ENCODE peak calls at places on chromosome 19, in six cellular contexts. C, O, I, W, Z and N are unnamed samples.

GRCh38 chr19:14033946-14034345 is 2.4 kb downstream of the IL27RA start:
- DNase-seq in C (no peak), O (no peak), I (no peak), W (no peak), Z (peak; percentile 14), N (no peak)

GRCh38 chr19:38155453-38155852 is 68.6 kb downstream of the DPF1 start:
- DNase-seq in C (peak; percentile 59), O (no peak), I (no peak), W (no peak), Z (peak; percentile 63), N (no peak)

GRCh38 chr19:38044267-38045111 is 137.5 kb downstream of the SIPA1L3 start:
- DNase-seq in C (peak; percentile 42), O (no peak), I (no peak), W (no peak), Z (no peak), N (no peak)

GRCh38 chr19:44644391-44645016 is 794 bp downstream of the PVR start:
- DNase-seq in C (peak; percentile 82), O (peak; percentile 73), I (no peak), W (peak; percentile 34), Z (peak; percentile 26), N (peak; percentile 79)

GRCh38 chr19:44371815-44372480 is 15.5 kb upstream of the ZNF112 start:
- DNase-seq in C (no peak), O (no peak), I (no peak), W (no peak), Z (no peak), N (no peak)

GRCh38 chr19:5677597-5677996 is 2.7 kb downstream of the MICOS13 start:
- DNase-seq in C (no peak), O (no peak), I (no peak), W (no peak), Z (no peak), N (no peak)

GRCh38 chr19:1907563-1908363 is 2.6 kb downstream of the ADAT3 start:
- DNase-seq in C (no peak), O (no peak), I (no peak), W (peak; percentile 55), Z (peak; percentile 49), N (no peak)

GRCh38 chr19:34994643-34995471 is 5.3 kb upstream of the GRAMD1A start:
- DNase-seq in C (peak; percentile 94), O (no peak), I (no peak), W (peak; percentile 88), Z (no peak), N (no peak)

GRCh38 chr19:38974599-38975213 is 836 bp downstream of the FBXO17 start:
- DNase-seq in C (peak; percentile 60), O (no peak), I (no peak), W (no peak), Z (peak; percentile 39), N (peak; percentile 34)

GRCh38 chr19:23190341-23190740 is 59.9 kb downstream of the ZNF724 start:
- DNase-seq in C (no peak), O (no peak), I (no peak), W (no peak), Z (no peak), N (no peak)

GRCh38 chr19:50546527-50547221 is 21.6 kb downstream of the LRRC4B start:
- DNase-seq in C (no peak), O (no peak), I (no peak), W (no peak), Z (no peak), N (no peak)

GRCh38 chr19:1364070-1364719 is 19.5 kb upstream of the NDUFS7 start:
- DNase-seq in C (no peak), O (no peak), I (no peak), W (no peak), Z (no peak), N (no peak)

GRCh38 chr19:16073988-16074387 is 2.3 kb upstream of the TPM4 start:
- DNase-seq in C (no peak), O (peak; percentile 27), I (no peak), W (no peak), Z (no peak), N (no peak)

GRCh38 chr19:8463343-8463742 is 18.6 kb downstream of the HNRNPM start:
- DNase-seq in C (no peak), O (no peak), I (no peak), W (no peak), Z (no peak), N (no peak)

GRCh38 chr19:54426291-54426918 is 11.1 kb downstream of the TTYH1 start:
- DNase-seq in C (peak; percentile 39), O (no peak), I (no peak), W (no peak), Z (peak; percentile 7), N (no peak)

GRCh38 chr19:46287585-46287984 is 9.3 kb upstream of the HIF3A start:
- DNase-seq in C (peak; percentile 52), O (no peak), I (no peak), W (no peak), Z (peak; percentile 48), N (no peak)

GRCh38 chr19:1248454-1249297 is at the start of gene MIDN:
- DNase-seq in C (peak; percentile 88), O (peak; percentile 95), I (no peak), W (peak; percentile 75), Z (peak; percentile 64), N (peak; percentile 87)

GRCh38 chr19:3048190-3048533 is 14.1 kb downstream of the TLE5 start:
- DNase-seq in C (no peak), O (no peak), I (no peak), W (no peak), Z (no peak), N (no peak)

GRCh38 chr19:3046621-3047306 is 15.5 kb downstream of the TLE5 start:
- DNase-seq in C (no peak), O (peak; percentile 70), I (no peak), W (no peak), Z (peak; percentile 84), N (peak; percentile 77)

GRCh38 chr19:3049089-3049488 is 13.2 kb downstream of the TLE5 start:
- DNase-seq in C (no peak), O (no peak), I (no peak), W (no peak), Z (no peak), N (no peak)

GRCh38 chr19:3045885-3046603 is 16.3 kb downstream of the TLE5 start:
- DNase-seq in C (no peak), O (peak; percentile 76), I (no peak), W (no peak), Z (no peak), N (no peak)

DNA sequence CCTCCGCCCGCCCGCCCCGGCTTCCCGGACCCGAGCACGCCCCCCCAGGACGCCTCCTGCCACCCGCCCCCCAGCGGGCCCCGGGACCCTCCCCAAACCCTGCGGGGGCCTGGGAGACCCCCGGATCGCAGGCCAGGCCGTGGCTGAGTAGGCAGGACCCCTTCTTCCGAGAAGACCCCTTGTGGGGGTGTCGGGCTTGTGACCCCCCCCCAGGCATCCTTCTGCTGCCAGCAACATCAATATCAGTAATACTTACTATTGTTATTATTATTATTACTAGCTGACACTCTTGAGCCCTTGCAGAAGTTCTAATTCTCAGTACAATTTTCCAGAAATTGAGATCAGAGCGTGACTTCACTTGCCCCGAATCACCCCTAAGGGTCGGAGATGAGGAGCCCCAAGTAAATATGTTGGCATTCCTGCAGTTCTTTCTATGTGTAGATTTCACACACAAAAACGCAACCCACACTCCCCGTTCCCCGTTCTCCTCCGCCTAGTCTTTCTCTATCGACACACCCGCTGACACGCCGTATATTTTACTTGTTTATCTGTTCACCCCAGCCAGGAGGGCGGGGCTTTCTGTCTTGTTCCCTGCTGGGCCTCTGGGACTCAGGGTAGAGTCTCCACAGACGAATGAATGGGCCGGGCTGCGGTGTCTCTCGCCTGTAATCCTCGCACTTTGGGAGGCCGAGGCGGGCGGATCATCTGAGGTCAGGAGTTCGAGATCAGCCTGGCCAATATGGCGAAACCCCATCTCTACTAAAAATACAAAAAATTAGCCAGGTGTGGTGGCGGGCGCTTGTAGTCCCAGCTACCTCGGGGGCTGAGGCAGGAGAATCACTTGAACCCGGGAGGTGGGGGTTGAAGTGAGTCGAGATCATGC is 14.7 kb downstream of the TLE5 start:
- DNase-seq in C (peak; percentile 77), O (peak; percentile 79), I (no peak), W (peak; percentile 79), Z (peak; percentile 78), N (peak; percentile 67)
- TF ChIP-seq EP300 in C (no peak), O (no peak), I (no peak), W (no peak), Z (peak; percentile 89), N (no peak)

GRCh38 chr19:36060430-36060829 is 5.7 kb downstream of the WDR62 start:
- DNase-seq in C (peak; percentile 68), O (peak; percentile 51), I (no peak), W (no peak), Z (peak; percentile 42), N (peak; percentile 61)
- TF ChIP-seq RAD21 in C (peak; percentile 84), O (peak; percentile 52), I (peak; percentile 64), W (peak; percentile 70), Z (peak; percentile 50), N (peak; percentile 79)

GRCh38 chr19:32873560-32873959 is 4.0 kb upstream of the SLC7A9 start:
- DNase-seq in C (no peak), O (peak; percentile 19), I (no peak), W (no peak), Z (no peak), N (no peak)

GRCh38 chr19:32872391-32872790 is 2.8 kb upstream of the SLC7A9 start:
- DNase-seq in C (no peak), O (peak; percentile 1), I (no peak), W (no peak), Z (no peak), N (no peak)

GRCh38 chr19:32869369-32870153 is at the start of gene SLC7A9:
- DNase-seq in C (no peak), O (peak; percentile 29), I (no peak), W (peak; percentile 31), Z (no peak), N (no peak)

GRCh38 chr19:32870154-32870573 is 597 bp upstream of the SLC7A9 start:
- DNase-seq in C (no peak), O (peak; percentile 58), I (no peak), W (peak; percentile 16), Z (no peak), N (no peak)

DNA sequence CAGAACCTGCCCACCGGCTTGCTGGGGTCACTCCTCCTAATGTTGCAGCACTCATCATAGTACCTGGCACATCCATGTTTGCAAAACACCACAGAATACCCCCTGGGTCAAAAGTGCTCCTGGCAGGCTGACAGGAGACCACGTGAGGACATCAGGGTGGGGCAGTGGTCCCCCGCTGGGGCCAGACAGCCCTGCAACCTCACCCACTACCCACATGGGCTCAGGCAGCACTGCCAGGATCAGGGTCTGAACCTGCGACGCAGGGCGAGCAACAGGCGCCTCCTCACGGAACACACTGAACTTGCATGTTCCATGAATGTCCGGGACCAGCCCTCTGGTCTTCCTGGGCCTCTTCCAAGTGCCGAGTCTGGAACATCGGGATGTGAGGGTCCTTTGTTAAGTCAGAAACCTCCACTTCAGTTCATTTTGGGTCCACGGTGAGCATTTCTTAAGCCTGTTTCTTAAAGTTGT is 1.4 kb upstream of the SLC7A9 start:
- DNase-seq in C (no peak), O (peak; percentile 46), I (no peak), W (peak; percentile 43), Z (no peak), N (no peak)
- H3K27ac ChIP-seq in C (no peak overlapping the region), O (no peak overlapping the region), I (no peak overlapping the region), W (no peak overlapping the region), Z (no peak overlapping the region), N (no peak overlapping the region)

GRCh38 chr19:3670258-3670795 is 29.9 kb downstream of the PIP5K1C start:
- DNase-seq in C (peak; percentile 77), O (no peak), I (no peak), W (no peak), Z (peak; percentile 88), N (no peak)
- TF ChIP-seq EP300 in C (no peak), O (no peak), I (no peak), W (no peak), Z (peak; percentile 48), N (no peak)